ENCODE peak calls at places on chromosomes 1 and 21, in six cellular contexts. S is B cell, F is tibial artery, I is cardiac muscle cell, Q is GM13976, Y is IMR-90. Z is an unnamed sample.

GRCh38 chr1:197519741-197520334 is 251.8 kb downstream of the CRB1 start:
- DNase-seq in F (no peak), S (no peak), Y (peak), I (no peak), Q (no peak), Z (no peak)

GRCh38 chr1:110067957-110068645 is 2.4 kb downstream of the ALX3 start:
- DNase-seq in I (peak), F (no peak), Y (no peak), Q (no peak), S (peak), Z (no peak)

GRCh38 chr1:110164951-110165350 is 14.7 kb downstream of the SLC6A17 start:
- DNase-seq in I (no peak), S (no peak), F (no peak), Y (no peak), Q (no peak), Z (no peak)

GRCh38 chr1:99279525-99279924 is 15.2 kb downstream of the PLPPR4 start:
- DNase-seq in F (no peak), Y (no peak), Q (no peak), I (peak), S (no peak), Z (no peak)

GRCh38 chr1:28864695-28865094 is 49.7 kb upstream of the EPB41 start:
- DNase-seq in S (no peak), Q (no peak), I (no peak), F (no peak), Y (no peak), Z (no peak)

GRCh38 chr1:223811634-223812101 is 34.1 kb downstream of the TP53BP2 start:
- DNase-seq in I (no peak), F (no peak), S (no peak), Y (peak), Q (peak), Z (no peak)

GRCh38 chr1:205693421-205693991 is 13.2 kb upstream of the SLC45A3 start:
- DNase-seq in Y (no peak), F (peak), I (peak), Q (no peak), S (no peak), Z (peak)

GRCh38 chr1:246784621-246785535 is 60.7 kb downstream of the SCCPDH start:
- DNase-seq in Q (no peak), F (peak), S (no peak), I (no peak), Y (peak), Z (no peak)

GRCh38 chr1:26666855-26667254 is 29.0 kb upstream of the ARID1A start:
- DNase-seq in S (no peak), Y (peak), Q (no peak), I (no peak), F (no peak), Z (no peak)

GRCh38 chr1:235098547-235098946 is 30.1 kb downstream of the TOMM20 start:
- DNase-seq in I (no peak), Y (no peak), S (no peak), F (no peak), Q (no peak), Z (no peak)

GRCh38 chr1:13543927-13544556 is 30.2 kb upstream of the LRRC38 start:
- DNase-seq in Q (no peak), S (no peak), Y (no peak), I (peak), F (no peak), Z (no peak)

GRCh38 chr1:200415693-200416593 is 6.1 kb upstream of the ZNF281 start:
- DNase-seq in I (no peak), Y (peak), S (no peak), F (peak), Q (peak), Z (peak)

GRCh38 chr1:54027848-54028247 is 9.9 kb upstream of the LDLRAD1 start:
- DNase-seq in I (no peak), S (no peak), Y (no peak), Q (no peak), F (no peak), Z (no peak)

GRCh38 chr1:111507411-111508201 is 4.2 kb upstream of the ADORA3 start:
- DNase-seq in Y (peak), I (peak), Q (peak), F (peak), S (peak), Z (peak)

GRCh38 chr1:229884765-229885164 is 182.3 kb upstream of the GALNT2 start:
- DNase-seq in F (no peak), Q (peak), S (no peak), Y (no peak), I (peak), Z (peak)

GRCh38 chr1:206635983-206636354 is 633 bp downstream of the DYRK3 start:
- DNase-seq in Q (peak), F (no peak), Y (no peak), I (no peak), S (no peak), Z (no peak)

GRCh38 chr1:186983327-186983726 is 154.6 kb downstream of the PLA2G4A start:
- DNase-seq in Q (no peak), F (no peak), S (no peak), I (peak), Y (peak), Z (no peak)

GRCh38 chr21:31161157-31161556 is 122.9 kb upstream of the KRTAP19-8 start:
- DNase-seq in F (no peak), Y (peak), I (peak), S (no peak), Q (no peak), Z (no peak)

GRCh38 chr1:37647281-37647680 is 12.6 kb upstream of the RSPO1 start:
- DNase-seq in Y (no peak), Q (no peak), I (no peak), S (no peak), F (no peak), Z (no peak)

GRCh38 chr1:51969038-51969705 is 21.3 kb downstream of the RAB3B start:
- DNase-seq in F (no peak), S (no peak), Y (peak), Q (no peak), I (no peak), Z (no peak)

GRCh38 chr1:27116697-27117096 is 38.2 kb downstream of the SLC9A1 start:
- DNase-seq in Y (no peak), Q (no peak), F (no peak), I (no peak), S (no peak), Z (no peak)

GRCh38 chr1:15757575-15758401 is 807 bp upstream of the FBLIM1 start:
- DNase-seq in F (peak), Y (peak), I (peak), Q (no peak), S (no peak), Z (no peak)

GRCh38 chr1:209617755-209618154 is 34.2 kb downstream of the CAMK1G start:
- DNase-seq in Q (no peak), F (no peak), Y (no peak), I (no peak), S (no peak), Z (no peak)

GRCh38 chr21:32562426-32562825 is 22.9 kb downstream of the TCP10L start:
- DNase-seq in F (no peak), Q (no peak), I (peak), S (no peak), Y (peak), Z (no peak)

GRCh38 chr1:30187413-30188023 is 535.9 kb downstream of the MATN1 start:
- DNase-seq in Y (no peak), S (no peak), Q (no peak), I (no peak), F (no peak), Z (no peak)

GRCh38 chr1:206922524-206922923 is 783 bp upstream of the FCMR start:
- DNase-seq in Q (no peak), F (no peak), Y (no peak), I (no peak), S (no peak), Z (no peak)

GRCh38 chr1:28751315-28752056 is 14.7 kb downstream of the YTHDF2 start:
- DNase-seq in S (no peak), Y (peak), I (no peak), F (no peak), Q (no peak), Z (no peak)

GRCh38 chr1:18948913-18949688 is 7.4 kb downstream of the IFFO2 start:
- DNase-seq in S (no peak), Q (no peak), I (peak), F (peak), Y (peak), Z (no peak)

GRCh38 chr1:46041974-46042373 is 90.5 kb downstream of the PIK3R3 start:
- DNase-seq in I (no peak), F (no peak), S (no peak), Q (no peak), Y (peak), Z (no peak)

GRCh38 chr1:169109561-169110134 is 3.2 kb downstream of the ATP1B1 start:
- DNase-seq in I (peak), S (no peak), Y (peak), Q (no peak), F (no peak), Z (no peak)

GRCh38 chr1:16155537-16156410 is at the start of gene EPHA2:
- DNase-seq in S (peak), Y (peak), F (peak), Q (peak), I (peak), Z (no peak)

GRCh38 chr1:180131510-180131909 is 23.2 kb upstream of the QSOX1 start:
- DNase-seq in S (no peak), I (no peak), Y (peak), Q (no peak), F (no peak), Z (no peak)

GRCh38 chr1:158323866-158324265 is 7.5 kb downstream of the CD1B start:
- DNase-seq in Q (no peak), I (no peak), F (no peak), S (no peak), Y (no peak), Z (no peak)

DNA sequence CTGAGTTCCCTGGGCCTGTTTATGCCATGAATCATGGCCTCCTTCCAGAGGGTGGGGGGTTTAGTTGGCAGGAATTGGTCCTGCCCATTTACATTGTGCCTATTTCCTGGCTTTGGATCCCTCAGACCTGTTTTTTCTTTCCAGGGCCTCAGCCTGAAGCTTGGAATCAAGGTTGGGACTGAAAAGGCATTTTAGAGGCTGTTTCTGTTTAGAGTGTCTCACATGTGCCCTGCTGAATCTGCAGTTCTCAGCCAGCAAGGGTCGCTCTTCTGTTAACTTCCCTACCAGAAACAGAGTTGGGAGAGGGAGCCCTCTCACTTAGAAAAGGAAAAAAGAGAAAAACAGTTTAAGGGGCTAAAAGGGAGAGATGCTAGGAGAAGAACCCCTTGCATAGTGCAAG is 191.1 kb downstream of the PTPRC start:
- DNase-seq in I (peak), Q (no peak), S (no peak), Y (peak), F (no peak), Z (no peak)
- TF ChIP-seq CTCF in I (peak), Q (no peak), S (no peak), Y (peak), F (no peak), Z (no peak)

DNA sequence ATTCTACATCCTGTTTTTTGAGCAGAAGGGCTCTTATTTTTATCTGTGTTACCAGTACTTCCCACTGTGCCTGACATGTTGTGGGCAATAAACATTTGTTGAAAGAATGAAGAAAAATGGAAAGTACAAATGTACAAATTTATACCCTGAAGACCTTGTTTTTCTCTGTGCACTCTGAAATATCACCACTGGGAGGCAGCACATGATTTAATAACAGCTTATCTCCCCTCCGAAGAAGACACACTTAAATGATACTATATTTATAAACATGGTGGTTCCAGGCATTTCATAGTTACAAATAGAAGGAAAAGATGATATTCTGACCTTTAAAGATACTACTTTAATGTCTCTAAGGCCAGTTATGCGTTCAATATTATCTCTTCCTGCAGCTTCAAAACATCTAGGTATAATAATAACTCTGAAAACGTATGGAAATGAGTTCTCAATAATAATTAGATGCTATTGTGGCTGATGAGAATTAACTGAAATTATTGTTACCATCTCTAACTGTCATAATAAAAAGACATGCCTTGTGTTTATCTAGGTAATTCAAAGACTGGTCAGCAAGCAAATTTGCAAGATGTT is 12.8 kb downstream of the DYNLT5 start:
- DNase-seq in Q (peak), F (no peak), I (peak), Y (peak), S (no peak), Z (peak)
- TF ChIP-seq CTCF in Q (peak), F (peak), I (peak), Y (peak), S (peak), Z (peak)

DNA sequence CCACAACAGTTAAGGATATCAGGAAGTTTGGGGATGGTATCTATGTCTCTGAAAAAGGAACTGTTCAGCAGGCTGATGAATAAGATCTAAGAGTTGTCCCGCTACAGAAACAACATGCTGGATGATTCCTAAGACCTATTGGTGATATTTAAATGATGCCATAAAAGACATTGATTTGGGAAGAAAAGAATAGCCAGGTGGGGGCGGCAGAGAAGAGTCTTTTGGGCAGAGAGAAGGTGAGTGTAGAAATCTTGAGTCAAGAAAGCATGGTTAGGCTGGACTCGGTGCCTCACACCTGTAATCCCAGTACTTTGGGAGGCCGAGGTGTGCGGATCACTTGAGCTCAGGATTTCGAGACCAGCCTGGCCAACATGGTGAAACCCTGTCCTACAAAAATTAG is 11.8 kb upstream of the TMEM201 start:
- DNase-seq in S (no peak), Y (no peak), I (no peak), Q (no peak), F (no peak), Z (no peak)
- TF ChIP-seq CTCF in S (no peak), Y (no peak), I (no peak), Q (no peak), F (no peak), Z (no peak)

GRCh38 chr1:74505133-74505532 is 7.3 kb downstream of the LRRC53 start:
- DNase-seq in F (no peak), I (no peak), Y (no peak), Q (no peak), S (no peak), Z (no peak)

GRCh38 chr1:74505889-74506288 is 6.5 kb downstream of the LRRC53 start:
- DNase-seq in Q (no peak), I (no peak), F (no peak), S (no peak), Y (no peak), Z (no peak)

GRCh38 chr1:74502858-74503257 is 9.6 kb downstream of the LRRC53 start:
- DNase-seq in S (no peak), Y (no peak), Q (no peak), F (no peak), I (no peak), Z (peak)

GRCh38 chr1:74506311-74506710 is 6.1 kb downstream of the LRRC53 start:
- DNase-seq in I (no peak), Q (no peak), Y (no peak), S (no peak), F (no peak), Z (no peak)

DNA sequence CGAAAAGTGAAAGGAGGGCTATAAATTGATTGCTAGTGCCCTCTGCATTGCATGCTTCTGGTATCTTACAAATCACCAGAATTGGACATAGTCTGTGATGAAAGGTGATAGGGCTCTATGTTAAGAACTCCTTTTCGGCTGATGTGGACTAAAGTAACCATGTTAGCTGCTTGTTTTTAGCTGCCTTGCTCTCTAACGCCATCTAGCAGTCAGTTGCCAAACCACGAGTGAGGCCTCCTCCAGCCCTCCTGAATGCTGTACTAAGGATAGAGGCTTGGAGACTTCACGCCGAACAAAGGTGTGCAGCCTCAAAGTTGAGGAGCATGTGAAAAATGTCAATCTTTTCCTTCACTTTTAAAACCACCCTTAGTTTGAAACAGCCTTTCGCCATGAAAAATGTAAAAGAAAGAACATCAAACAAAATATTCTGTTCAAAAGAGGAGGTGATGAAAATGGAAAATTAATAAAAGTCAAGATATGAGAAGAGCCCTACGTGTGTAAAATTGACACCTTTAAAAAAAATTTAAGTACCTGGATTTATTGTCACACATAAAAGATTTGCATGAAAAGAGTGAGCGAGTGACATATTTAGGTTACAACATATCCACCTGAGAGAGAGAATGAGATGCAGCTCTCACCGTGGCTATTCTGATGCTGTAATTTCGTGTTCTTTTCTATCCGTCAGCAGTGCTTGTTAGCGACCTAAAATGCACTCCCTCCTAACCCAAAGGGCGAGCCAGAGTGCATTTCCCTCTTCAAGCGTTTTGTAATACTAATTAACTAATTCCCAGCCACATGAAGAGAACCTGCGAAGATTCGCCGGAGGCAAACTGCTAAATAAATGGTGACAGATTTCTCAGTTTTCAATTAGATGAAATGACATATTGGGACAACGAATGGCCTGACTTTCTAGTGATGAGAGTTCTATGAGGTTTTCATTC is 8.0 kb downstream of the LRRC53 start:
- DNase-seq in Q (peak), F (no peak), I (peak), Y (peak), S (no peak), Z (peak)
- TF ChIP-seq CTCF in Q (peak), F (peak), I (peak), Y (peak), S (peak), Z (peak)

GRCh38 chr1:176670853-176671252 is 207.9 kb downstream of the PAPPA2 start:
- DNase-seq in Q (no peak), S (no peak), I (no peak), Y (no peak), F (no peak), Z (no peak)
- TF ChIP-seq CTCF in Q (no peak), S (no peak), I (no peak), Y (no peak), F (no peak), Z (no peak)

DNA sequence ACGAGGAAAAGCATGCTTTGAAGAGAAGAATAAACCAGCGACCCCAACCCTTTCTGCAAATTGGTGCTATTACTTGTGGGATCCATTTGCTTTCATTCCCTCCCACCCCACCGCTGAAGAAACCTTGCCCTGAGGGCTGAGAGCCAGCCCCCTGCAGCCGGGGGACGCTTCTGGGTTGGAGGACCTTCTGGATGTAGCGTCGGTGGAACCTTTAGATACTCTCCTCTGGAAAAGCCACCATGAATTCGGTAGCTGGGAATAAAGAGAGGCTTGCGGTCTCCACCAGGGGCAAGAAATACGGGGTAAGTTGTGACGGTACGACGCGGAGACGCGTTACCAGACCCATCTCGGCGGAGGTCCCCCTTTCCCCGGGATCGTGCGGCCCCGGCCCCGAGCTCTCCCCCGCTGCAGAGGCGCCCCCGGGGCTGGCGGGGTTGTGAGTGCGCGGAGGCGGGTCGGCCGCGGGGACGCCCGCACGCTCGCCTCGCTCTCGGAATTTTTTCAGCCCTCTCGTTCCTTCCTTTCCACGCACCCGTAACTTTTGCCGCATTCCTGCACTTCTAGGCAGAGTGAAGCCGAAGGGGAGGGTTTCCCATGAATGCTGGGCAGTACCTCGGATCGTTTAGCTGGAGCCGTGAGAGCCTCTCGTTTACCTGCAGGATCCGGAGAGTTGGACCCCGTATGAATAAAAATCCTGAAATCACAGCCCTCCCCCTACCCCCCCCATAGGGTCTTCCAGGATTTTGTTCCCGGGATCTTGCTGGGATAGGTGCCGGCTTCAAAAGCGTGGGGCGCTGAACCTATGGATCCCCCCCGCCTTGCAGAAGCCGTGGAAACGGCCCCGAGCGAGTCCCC is 628 bp downstream of the KIF26B start:
- DNase-seq in Y (peak), S (peak), F (no peak), I (peak), Q (peak), Z (peak)
- TF ChIP-seq CTCF in Y (no peak), S (no peak), F (no peak), I (peak), Q (no peak), Z (no peak)